ENCODE peak calls at places on chromosomes 11 and 22, in four cellular contexts. L is H9, F is HCT116, I is PC-9. W is an unnamed sample. For H4K20me1, the result is how much of the 10 kb centered on the place peaks cover.

GRCh38 chr11:72805214-72805613 is 9.0 kb upstream of the ATG16L2 start:
- DNase-seq in L (no peak), F (no peak), I (no peak), W (no peak)

GRCh38 chr22:25758316-25758715 is 16.3 kb downstream of the MYO18B start:
- DNase-seq in L (no peak), F (no peak), I (no peak), W (no peak)

GRCh38 chr11:19511413-19512183 is 201.0 kb upstream of the NAV2 start:
- DNase-seq in L (no peak), F (no peak), I (no peak), W (no peak)

GRCh38 chr11:60161107-60161506 is 21.8 kb downstream of the MS4A6A start:
- DNase-seq in L (no peak), F (no peak), I (no peak), W (no peak)

GRCh38 chr11:117152066-117152465 is 8.0 kb downstream of the PAFAH1B2 start:
- DNase-seq in L (no peak), F (no peak), I (no peak), W (no peak)

GRCh38 chr22:32897400-32897799 is 95.9 kb downstream of the TIMP3 start:
- DNase-seq in L (no peak), F (no peak), I (no peak), W (no peak)

GRCh38 chr11:125069796-125070195 is 6.7 kb downstream of the SLC37A2 start:
- DNase-seq in L (peak), F (no peak), I (peak), W (no peak)

GRCh38 chr22:49713003-49713402 is 114.7 kb downstream of the BRD1 start:
- DNase-seq in L (no peak), F (no peak), I (no peak), W (no peak)

GRCh38 chr11:41383768-41384167 is 75.7 kb downstream of the LRRC4C start:
- DNase-seq in L (no peak), F (no peak), I (no peak), W (no peak)

GRCh38 chr22:33909075-33909458 is 11.2 kb downstream of the LARGE1 start:
- DNase-seq in L (no peak), F (no peak), I (no peak), W (no peak)
- H4K20me1 ChIP-seq in L (under half), F (under half), I (under half), W (under half)

DNA sequence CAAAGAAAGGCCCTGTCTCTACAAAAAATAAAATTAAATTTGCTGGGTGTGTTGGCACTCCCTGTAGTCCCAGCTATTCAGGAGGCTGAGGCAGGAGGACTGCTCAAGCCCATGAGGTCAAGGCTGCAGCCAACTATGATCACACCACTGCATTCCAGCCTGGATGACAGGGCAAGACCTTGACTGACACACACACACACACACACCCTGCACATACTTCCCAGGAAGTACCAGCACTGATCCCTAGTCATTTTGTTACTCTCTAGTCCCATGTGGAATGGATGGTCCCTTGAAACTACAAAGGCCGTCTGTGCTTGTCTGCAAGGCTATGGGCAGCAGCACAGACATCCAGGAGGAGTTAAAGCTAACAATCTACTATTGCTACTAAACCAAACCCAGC is 59.7 kb upstream of the CYP2D6 start:
- DNase-seq in L (no peak), F (no peak), I (no peak), W (no peak)
- H4K20me1 ChIP-seq in L (under half), F (under half), I (under half), W (under half)

GRCh38 chr11:76798202-76798581 is 15.0 kb downstream of the TSKU start:
- DNase-seq in L (no peak), F (no peak), I (no peak), W (no peak)

GRCh38 chr11:76795285-76795935 is 12.3 kb downstream of the TSKU start:
- DNase-seq in L (no peak), F (no peak), I (no peak), W (no peak)

GRCh38 chr11:76795936-76796441 is 12.8 kb downstream of the TSKU start:
- DNase-seq in L (no peak), F (no peak), I (no peak), W (no peak)

GRCh38 chr11:76797341-76798201 is 14.4 kb downstream of the TSKU start:
- DNase-seq in L (no peak), F (no peak), I (no peak), W (no peak)

GRCh38 chr11:76796511-76797203 is 13.5 kb downstream of the TSKU start:
- DNase-seq in L (no peak), F (no peak), I (no peak), W (no peak)
- H4K20me1 ChIP-seq in L (under half), F (under half), I (half or more), W (under half)

GRCh38 chr11:67256477-67256876 is 9.8 kb upstream of the GRK2 start:
- DNase-seq in L (no peak), F (no peak), I (no peak), W (no peak)
- H4K20me1 ChIP-seq in L (under half), F (under half), I (under half), W (under half)

GRCh38 chr11:118625036-118625690 is 17.7 kb downstream of the PHLDB1 start:
- DNase-seq in L (no peak), F (no peak), I (peak), W (no peak)
- H4K20me1 ChIP-seq in L (under half), F (under half), I (under half), W (under half)

DNA sequence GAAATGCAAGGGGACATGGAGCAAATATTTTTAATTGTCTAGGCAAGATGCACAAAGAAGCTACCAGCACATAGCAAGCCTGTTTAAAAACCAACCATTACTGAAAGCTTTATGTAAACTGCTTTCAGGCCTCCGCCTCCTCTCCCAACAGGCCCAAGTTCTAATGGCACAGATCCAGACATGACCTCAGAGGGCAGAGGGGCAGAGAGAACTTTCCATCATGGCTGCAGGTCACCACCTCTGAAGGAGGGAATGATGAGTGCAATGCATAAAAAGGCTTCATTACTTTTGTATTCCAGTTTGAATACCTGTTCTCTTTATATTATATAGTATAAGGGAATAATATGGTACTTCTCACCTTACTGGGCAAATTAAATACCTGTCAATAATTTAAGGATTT is 15.2 kb downstream of the DDX17 start:
- DNase-seq in L (no peak), F (no peak), I (no peak), W (no peak)
- H4K20me1 ChIP-seq in L (under half), F (under half), I (half or more), W (under half)

GRCh38 chr22:44955102-44955501 is 54.7 kb downstream of the PHF21B start:
- DNase-seq in L (no peak), F (no peak), I (no peak), W (peak)

GRCh38 chr22:44957267-44957905 is 52.4 kb downstream of the PHF21B start:
- DNase-seq in L (peak), F (no peak), I (no peak), W (no peak)

GRCh38 chr22:44954113-44954512 is 55.7 kb downstream of the PHF21B start:
- DNase-seq in L (no peak), F (no peak), I (no peak), W (no peak)

GRCh38 chr22:44952863-44953790 is 56.7 kb downstream of the PHF21B start:
- DNase-seq in L (peak), F (no peak), I (no peak), W (peak)

DNA sequence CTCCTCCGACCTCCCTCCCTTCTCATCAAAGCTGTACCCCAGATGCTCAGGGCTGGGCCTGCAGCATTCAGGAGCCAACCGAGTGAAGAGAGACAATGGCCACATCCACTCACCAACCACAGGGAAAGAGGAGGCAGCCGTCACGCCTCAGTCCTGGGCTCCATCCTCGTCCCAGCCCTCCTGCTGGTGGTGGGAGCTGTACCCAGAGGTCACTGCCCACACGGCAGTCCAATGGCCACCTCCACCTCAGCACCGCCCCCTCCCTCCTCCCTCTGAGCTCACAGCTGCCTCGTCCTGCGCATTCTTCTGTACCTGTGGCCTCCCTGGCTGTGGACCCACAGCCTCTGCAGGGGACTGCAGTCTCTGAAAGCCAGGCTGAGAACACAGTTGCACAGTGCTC is 53.0 kb downstream of the PHF21B start:
- DNase-seq in L (peak), F (no peak), I (no peak), W (no peak)
- H4K20me1 ChIP-seq in L (under half), F (under half), I (under half), W (under half)

GRCh38 chr11:121488145-121488544 is 35.4 kb upstream of the SORL1-AS1 start:
- DNase-seq in L (no peak), F (no peak), I (no peak), W (no peak)

GRCh38 chr11:121486054-121486453 is 33.3 kb upstream of the SORL1-AS1 start:
- DNase-seq in L (no peak), F (no peak), I (no peak), W (no peak)

GRCh38 chr11:121489823-121490222 is 37.1 kb upstream of the SORL1-AS1 start:
- DNase-seq in L (no peak), F (no peak), I (no peak), W (no peak)

GRCh38 chr11:121487191-121487590 is 34.4 kb upstream of the SORL1-AS1 start:
- DNase-seq in L (no peak), F (no peak), I (no peak), W (no peak)

DNA sequence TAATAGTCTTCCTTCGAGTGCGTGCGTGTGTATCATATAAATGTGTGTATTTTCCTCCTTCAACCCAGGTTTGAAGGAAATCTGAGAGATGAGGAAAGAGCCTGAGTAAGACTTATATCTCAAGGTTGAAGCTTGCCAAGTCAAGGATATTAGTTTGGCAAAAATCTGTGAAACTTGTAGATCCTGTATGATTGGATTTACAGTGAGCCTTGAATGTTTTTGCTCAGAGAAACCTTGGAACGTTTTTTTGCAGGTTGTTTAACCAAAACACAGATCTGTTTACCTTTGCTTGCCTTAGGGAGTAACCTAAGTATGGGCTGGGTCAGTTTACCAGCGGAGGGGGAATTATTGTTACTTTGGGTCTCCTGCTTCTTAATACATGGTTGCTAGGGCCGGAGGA is 35.9 kb upstream of the SORL1-AS1 start:
- DNase-seq in L (no peak), F (no peak), I (no peak), W (no peak)
- H4K20me1 ChIP-seq in L (under half), F (under half), I (under half), W (under half)

GRCh38 chr22:21092797-21093554 is 47.2 kb downstream of the LRRC74B start:
- DNase-seq in L (no peak), F (no peak), I (no peak), W (no peak)

GRCh38 chr22:21082248-21082647 is 36.5 kb downstream of the LRRC74B start:
- DNase-seq in L (no peak), F (no peak), I (no peak), W (no peak)

GRCh38 chr22:21087119-21087518 is 41.4 kb downstream of the LRRC74B start:
- DNase-seq in L (no peak), F (no peak), I (no peak), W (no peak)
- H4K20me1 ChIP-seq in L (under half), F (under half), I (under half), W (under half)

GRCh38 chr11:8735094-8735493 is 52.5 kb downstream of the RPL27A start:
- DNase-seq in L (no peak), F (no peak), I (peak), W (no peak)
- H4K20me1 ChIP-seq in L (under half), F (under half), I (under half), W (under half)

W was measured in OCI-LY7.